ENCODE peak calls at places on chromosomes 2 and 18, in six cellular contexts. D, P, I, W, V and A are unnamed samples.

GRCh38 chr2:10221443-10221842 is 81.3 kb upstream of the HPCAL1 start:
- DNase-seq in P (no peak), V (no peak), W (no peak), D (no peak), I (no peak), A (no peak)

GRCh38 chr2:19238440-19238839 is 120.0 kb downstream of the OSR1 start:
- DNase-seq in W (no peak), V (no peak), I (peak; percentile 41), D (no peak), P (no peak), A (no peak)

GRCh38 chr2:112343827-112344585 is 68.6 kb downstream of the ZC3H6 start:
- DNase-seq in W (no peak), D (peak; percentile 19), V (no peak), I (no peak), P (no peak), A (no peak)

GRCh38 chr18:37299471-37300304 is 265.9 kb downstream of the CELF4 start:
- DNase-seq in P (peak; percentile 98), I (peak; percentile 93), W (peak; percentile 84), V (peak; percentile 89), D (peak; percentile 99), A (no peak)

GRCh38 chr18:23967321-23968089 is 47.0 kb upstream of the TTC39C start:
- DNase-seq in I (no peak), W (no peak), D (no peak), P (no peak), V (no peak), A (no peak)

GRCh38 chr18:22605736-22606135 is 188.0 kb upstream of the CTAGE1 start:
- DNase-seq in V (no peak), I (no peak), D (no peak), W (no peak), P (no peak), A (no peak)

GRCh38 chr2:217349251-217349650 is 489.4 kb upstream of the TNP1 start:
- DNase-seq in I (no peak), D (no peak), P (no peak), V (no peak), W (no peak), A (no peak)

GRCh38 chr2:100197643-100198153 is 55.3 kb upstream of the AFF3 start:
- DNase-seq in D (peak; percentile 70), W (no peak), V (peak; percentile 85), I (peak; percentile 4), P (no peak), A (no peak)

GRCh38 chr2:240635116-240635997 is 10.1 kb downstream of the GPR35 start:
- DNase-seq in V (peak; percentile 60), D (no peak), P (no peak), W (peak; percentile 41), I (no peak), A (peak; percentile 69)

GRCh38 chr18:78192044-78192443 is 787.6 kb upstream of the SALL3 start:
- DNase-seq in D (no peak), V (no peak), W (peak; percentile 81), P (peak; percentile 78), I (no peak), A (no peak)

GRCh38 chr18:74896390-74896991 is 298.8 kb downstream of the ZNF407 start:
- DNase-seq in P (peak; percentile 58), I (no peak), V (no peak), W (peak; percentile 67), D (peak; percentile 6), A (no peak)

GRCh38 chr2:62038980-62039771 is 133.7 kb downstream of the COMMD1 start:
- DNase-seq in D (peak; percentile 78), I (peak; percentile 41), V (no peak), P (no peak), W (no peak), A (no peak)

GRCh38 chr18:35564795-35565453 is 16.6 kb upstream of the GALNT1 start:
- DNase-seq in W (no peak), V (no peak), P (no peak), I (no peak), D (no peak), A (no peak)

GRCh38 chr18:68714356-68714706 is 577 bp downstream of the TMX3 start:
- DNase-seq in I (no peak), D (peak; percentile 18), P (no peak), V (no peak), W (no peak), A (no peak)

GRCh38 chr18:75898666-75899065 is 471.2 kb upstream of the SMIM21 start:
- DNase-seq in V (no peak), D (no peak), P (no peak), W (no peak), I (no peak), A (no peak)

GRCh38 chr2:201383156-201383555 is 26.0 kb upstream of the FLACC1 start:
- DNase-seq in V (no peak), P (no peak), D (no peak), W (no peak), I (no peak), A (no peak)

GRCh38 chr18:75251466-75251865 is 40.9 kb downstream of the TSHZ1 start:
- DNase-seq in V (no peak), W (no peak), P (no peak), D (no peak), I (no peak), A (no peak)

GRCh38 chr2:127818794-127819425 is 7.9 kb upstream of the WDR33 start:
- DNase-seq in V (no peak), P (no peak), D (no peak), W (no peak), I (no peak), A (no peak)

GRCh38 chr2:109481599-109481998 is 132.2 kb downstream of the SEPTIN10 start:
- DNase-seq in W (no peak), I (no peak), P (no peak), V (no peak), D (no peak), A (no peak)

GRCh38 chr18:42025974-42026625 is 71.1 kb downstream of the PIK3C3 start:
- DNase-seq in I (no peak), D (no peak), V (no peak), W (no peak), P (no peak), A (no peak)

GRCh38 chr2:12173271-12173942 is 427.0 kb downstream of the LPIN1 start:
- DNase-seq in I (no peak), P (no peak), V (no peak), W (no peak), D (peak; percentile 32), A (no peak)

GRCh38 chr18:8548186-8548585 is 61.1 kb upstream of the RAB12 start:
- DNase-seq in V (no peak), P (no peak), I (peak; percentile 84), D (peak; percentile 19), W (no peak), A (no peak)

GRCh38 chr2:239528883-239529282 is 128.1 kb upstream of the HDAC4 start:
- DNase-seq in P (no peak), W (no peak), I (no peak), V (no peak), D (no peak), A (no peak)

GRCh38 chr2:19993731-19994130 is 3.8 kb upstream of the WDR35 start:
- DNase-seq in W (no peak), I (no peak), V (no peak), D (no peak), P (no peak), A (no peak)